ENCODE peak calls at places on chromosomes 2 and 18, in four cellular contexts. S is HEK293T, V is HepG2, G is K562. O is an unnamed sample.

GRCh38 chr2:27261241-27261925 is 1.5 kb downstream of the SLC30A3 start:
- DNase-seq in S (no peak), G (no peak), V (no peak), O (no peak)

GRCh38 chr2:51027968-51028367 is 4.0 kb downstream of the NRXN1 start:
- DNase-seq in S (no peak), V (no peak), G (no peak), O (no peak)

GRCh38 chr2:182593394-182593707 is 122.7 kb upstream of the DNAJC10 start:
- DNase-seq in G (no peak), S (no peak), V (no peak), O (no peak)

GRCh38 chr2:69572640-69573039 is 70.9 kb downstream of the AAK1 start:
- DNase-seq in G (no peak), S (no peak), V (no peak), O (no peak)

GRCh38 chr2:102736174-102736606 is 25.6 kb upstream of the TMEM182 start:
- DNase-seq in V (peak), S (peak), G (peak), O (peak)

GRCh38 chr18:74819433-74820059 is 221.9 kb downstream of the ZNF407 start:
- DNase-seq in V (peak), S (peak), G (peak), O (peak)

GRCh38 chr18:24398515-24398914 is 891 bp upstream of the OSBPL1A start:
- DNase-seq in G (no peak), S (no peak), V (no peak), O (no peak)

GRCh38 chr2:66334237-66335054 is 100.5 kb upstream of the MEIS1 start:
- DNase-seq in V (no peak), G (no peak), S (no peak), O (no peak)

GRCh38 chr18:74128114-74128513 is 19.5 kb downstream of the FBXO15 start:
- DNase-seq in S (no peak), G (no peak), V (no peak), O (no peak)

GRCh38 chr2:23426284-23426905 is 41.4 kb downstream of the KLHL29 start:
- DNase-seq in V (no peak), G (no peak), S (no peak), O (no peak)

GRCh38 chr2:65662654-65663432 is 230.4 kb upstream of the SPRED2 start:
- DNase-seq in G (no peak), S (peak), V (no peak), O (no peak)

GRCh38 chr18:79548077-79548450 is 131.5 kb upstream of the CTDP1 start:
- DNase-seq in G (no peak), V (no peak), S (no peak), O (no peak)

GRCh38 chr2:240225660-240226475 is 85.4 kb upstream of the OTOS start:
- DNase-seq in V (no peak), G (no peak), S (no peak), O (no peak)

GRCh38 chr2:18781541-18782280 is 192.3 kb upstream of the NT5C1B start:
- DNase-seq in S (no peak), G (no peak), V (no peak), O (no peak)

GRCh38 chr2:26169226-26169625 is 3.7 kb upstream of the GAREM2 start:
- DNase-seq in G (no peak), V (no peak), S (no peak), O (no peak)
- TF ChIP-seq FOXM1 in G (no peak), V (no peak), S (no peak), O (no peak)

GRCh38 chr2:234863043-234863934 is 88.5 kb upstream of the SH3BP4 start:
- DNase-seq in S (no peak), G (no peak), V (peak), O (no peak)
- TF ChIP-seq FOXM1 in S (no peak), G (no peak), V (no peak), O (no peak)

GRCh38 chr2:219271021-219271420 is 8.1 kb upstream of the DNAJB2 start:
- DNase-seq in V (no peak), S (no peak), G (no peak), O (no peak)
- TF ChIP-seq FOXM1 in V (no peak), S (no peak), G (no peak), O (no peak)

DNA sequence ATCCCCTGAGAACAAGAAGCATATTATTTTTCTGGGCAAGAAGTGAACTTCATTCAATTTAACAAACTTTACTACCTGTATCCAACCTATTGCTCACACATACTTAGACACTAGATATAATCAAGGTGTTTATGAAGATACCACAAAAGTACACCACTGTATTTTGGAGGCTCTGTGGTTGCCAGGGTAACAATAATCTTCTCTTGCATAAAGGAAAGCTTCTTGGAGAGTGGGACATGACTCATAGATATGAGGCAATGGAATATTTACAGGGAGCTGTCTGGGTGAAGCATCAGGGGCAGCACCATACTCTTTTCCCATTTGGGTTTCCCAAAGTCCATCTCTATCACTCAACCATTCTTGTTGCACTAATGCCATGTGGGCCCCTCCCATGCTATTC is 218.1 kb downstream of the RAD51AP2 start:
- DNase-seq in G (no peak), S (no peak), V (no peak), O (no peak)
- TF ChIP-seq FOXM1 in G (no peak), S (no peak), V (no peak), O (no peak)

GRCh38 chr2:108987111-108987510 is 1.9 kb downstream of the EDAR start:
- DNase-seq in V (no peak), G (peak), S (no peak), O (no peak)

GRCh38 chr2:108988076-108988795 is 784 bp downstream of the EDAR start:
- DNase-seq in S (no peak), G (no peak), V (no peak), O (no peak)

GRCh38 chr2:108994250-108994649 is 5.2 kb upstream of the EDAR start:
- DNase-seq in S (peak), G (no peak), V (no peak), O (no peak)

GRCh38 chr2:108993095-108993937 is 4.3 kb upstream of the EDAR start:
- DNase-seq in G (no peak), S (no peak), V (peak), O (no peak)

GRCh38 chr2:108988796-108989713 is at the start of gene EDAR:
- DNase-seq in G (peak), V (peak), S (peak), O (peak)
- TF ChIP-seq FOXM1 in G (no peak), V (no peak), S (no peak), O (no peak)

O was measured in SK-N-SH.